ENCODE peak calls at places on chromosomes 13 and 19, in nine cellular contexts. C is skeletal muscle cell; W is thoracic aorta; Y is neural progenitor cell; L is CD8-positive, alpha-beta memory T cell; V is naive thymus-derived CD4-positive, alpha-beta T cell; Q is epithelial cell of esophagus; A is neuronal stem cell; H is tibial nerve. T is an unnamed sample.

GRCh38 chr13:67515895-67516294 is 285.8 kb upstream of the PCDH9 start:
- DNase-seq in C (peak; percentile 87), W (no peak), Y (no peak), L (no peak), V (no peak), Q (peak; percentile 29), A (no peak), H (no peak), T (no peak)

GRCh38 chr19:11281336-11282049 is 14.5 kb upstream of the TSPAN16 start:
- DNase-seq in C (no peak), W (no peak), Y (no peak), L (no peak), V (no peak), Q (peak; percentile 68), A (no peak), H (no peak), T (no peak)

GRCh38 chr13:31199849-31200635 is at the start of gene B3GLCT:
- DNase-seq in C (no peak), W (no peak), Y (peak; percentile 92), L (peak; percentile 71), V (peak; percentile 83), Q (peak; percentile 77), A (peak; percentile 86), H (peak; percentile 51), T (peak; percentile 52)

GRCh38 chr19:13459351-13459750 is 46.9 kb downstream of the CACNA1A start:
- DNase-seq in C (no peak), W (no peak), Y (peak; percentile 92), L (no peak), V (no peak), Q (no peak), A (peak; percentile 84), H (no peak), T (no peak)

GRCh38 chr13:101424381-101425155 is 8.3 kb upstream of the NALCN start:
- DNase-seq in C (no peak), W (no peak), Y (no peak), L (no peak), V (no peak), Q (no peak), A (no peak), H (no peak), T (no peak)

GRCh38 chr13:43244482-43244881 is 221.1 kb downstream of the DNAJC15 start:
- DNase-seq in C (no peak), W (no peak), Y (no peak), L (no peak), V (no peak), Q (no peak), A (no peak), H (no peak), T (no peak)

GRCh38 chr13:98141509-98141908 is 1.4 kb upstream of the FARP1 start:
- DNase-seq in C (no peak), W (no peak), Y (peak; percentile 12), L (no peak), V (no peak), Q (no peak), A (no peak), H (no peak), T (no peak)

GRCh38 chr19:40584007-40584406 is 7.3 kb downstream of the SHKBP1 start:
- DNase-seq in C (no peak), W (no peak), Y (no peak), L (no peak), V (no peak), Q (peak; percentile 44), A (no peak), H (no peak), T (no peak)

GRCh38 chr19:11242864-11243797 is 3.7 kb downstream of the ANGPTL8 start:
- DNase-seq in C (peak; percentile 11), W (peak; percentile 76), Y (peak; percentile 92), L (peak; percentile 83), V (peak; percentile 66), Q (peak; percentile 80), A (peak; percentile 83), H (peak; percentile 94), T (peak; percentile 36)

GRCh38 chr13:38417727-38418126 is 68.1 kb downstream of the UFM1 start:
- DNase-seq in C (no peak), W (no peak), Y (peak; percentile 16), L (no peak), V (no peak), Q (peak; percentile 71), A (no peak), H (no peak), T (peak; percentile 23)

GRCh38 chr13:40983725-40984669 is 35.1 kb downstream of the ELF1 start:
- DNase-seq in C (no peak), W (no peak), Y (no peak), L (no peak), V (no peak), Q (no peak), A (no peak), H (no peak), T (no peak)

GRCh38 chr13:74528751-74529513 is 394.7 kb upstream of the KLF12 start:
- DNase-seq in C (no peak), W (no peak), Y (no peak), L (no peak), V (no peak), Q (peak; percentile 75), A (no peak), H (no peak), T (no peak)

GRCh38 chr13:41610426-41610825 is 153.1 kb downstream of the RGCC start:
- DNase-seq in C (peak; percentile 84), W (no peak), Y (no peak), L (no peak), V (no peak), Q (peak; percentile 97), A (no peak), H (peak; percentile 20), T (no peak)

GRCh38 chr13:95485045-95485517 is 67.4 kb upstream of the CLDN10 start:
- DNase-seq in C (no peak), W (no peak), Y (no peak), L (no peak), V (no peak), Q (peak; percentile 60), A (no peak), H (no peak), T (no peak)

GRCh38 chr13:70253411-70253810 is 145.2 kb upstream of the KLHL1 start:
- DNase-seq in C (no peak), W (no peak), Y (no peak), L (no peak), V (no peak), Q (peak; percentile 82), A (no peak), H (no peak), T (no peak)

GRCh38 chr19:18193388-18194207 is 580 bp downstream of the MPV17L2 start:
- DNase-seq in C (no peak), W (no peak), Y (peak; percentile 45), L (no peak), V (no peak), Q (peak; percentile 40), A (no peak), H (no peak), T (no peak)

DNA sequence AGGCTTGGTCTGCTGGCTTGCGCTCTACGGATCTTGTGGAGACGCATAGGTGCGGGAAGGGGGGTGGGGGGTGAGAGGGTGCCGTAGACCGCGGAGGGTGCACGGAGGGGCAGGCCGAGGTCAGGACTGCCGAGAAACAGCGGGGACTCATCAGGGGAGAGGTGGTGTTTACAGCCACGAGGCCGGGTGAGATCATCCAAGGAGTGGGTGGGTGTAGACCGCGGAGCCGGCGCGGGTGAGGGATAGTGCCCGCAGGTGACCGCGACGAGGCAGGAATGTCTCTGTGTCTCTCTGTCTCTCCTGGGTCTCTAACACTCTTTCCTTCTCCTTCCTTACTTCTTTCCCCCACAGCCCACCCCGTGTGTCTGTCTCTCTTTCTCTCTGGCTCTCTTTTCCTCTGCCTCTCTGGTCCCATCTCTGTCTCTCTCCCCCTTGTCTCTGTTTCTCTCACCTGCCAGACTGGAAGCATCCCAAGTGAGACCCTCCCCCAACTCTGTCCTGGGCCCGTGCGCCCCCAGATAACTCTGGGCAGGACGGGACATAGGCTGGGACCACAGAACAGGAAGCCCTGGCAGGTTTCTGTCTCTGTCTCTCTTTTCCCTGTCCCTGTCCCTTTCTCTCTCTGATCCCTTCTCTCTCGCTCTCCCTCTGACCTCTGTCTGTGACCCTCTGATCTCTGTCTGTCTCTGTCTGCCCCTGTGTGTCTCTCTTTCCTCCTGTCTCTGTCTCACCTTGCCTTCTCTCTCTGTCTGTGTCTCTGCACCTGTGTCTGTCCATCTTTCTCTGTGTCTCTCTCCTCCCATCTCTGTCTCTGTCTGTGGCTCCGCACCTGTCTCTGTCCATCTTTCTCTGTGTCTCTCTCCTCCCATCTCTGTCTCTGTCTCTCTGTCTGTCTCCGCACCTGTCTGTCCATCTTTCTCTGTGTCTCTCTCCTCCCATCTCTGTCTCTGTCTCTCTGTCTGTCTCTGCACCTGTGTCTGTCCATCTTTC is 1.8 kb upstream of the KLK4 start:
- DNase-seq in C (no peak), W (no peak), Y (no peak), L (no peak), V (no peak), Q (no peak), A (no peak), H (no peak), T (no peak)
- H3K4me3 ChIP-seq in C (no peak overlapping the region), W (no peak overlapping the region), Y (no peak overlapping the region), L (no peak overlapping the region), V (no peak overlapping the region), Q (no peak overlapping the region), A (no peak overlapping the region), H (no peak overlapping the region), T (no peak overlapping the region)

DNA sequence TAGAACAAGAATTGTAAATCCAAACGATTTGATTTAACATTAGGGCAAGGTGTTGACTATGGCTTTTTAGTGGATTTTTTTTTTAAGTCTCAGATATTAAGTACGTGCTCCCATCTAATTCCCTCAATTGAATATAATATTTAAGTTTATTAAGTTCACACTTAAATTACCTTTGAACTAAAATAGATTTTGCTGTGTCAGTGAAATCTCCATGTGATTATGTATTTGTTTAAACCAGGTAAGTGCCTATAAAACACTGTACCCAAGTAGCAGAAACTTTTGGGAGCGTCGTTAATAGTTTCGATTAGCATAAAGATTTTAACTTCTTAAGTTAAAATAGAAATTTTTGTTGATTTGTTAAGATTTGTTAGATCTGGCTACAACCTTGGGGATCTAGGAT is 1.6 kb downstream of the CLN5 start:
- DNase-seq in C (no peak), W (no peak), Y (no peak), L (no peak), V (no peak), Q (no peak), A (no peak), H (no peak), T (no peak)
- H3K4me3 ChIP-seq in C (no peak overlapping the region), W (peak overlapping the region; percentile 87), Y (peak overlapping the region; percentile 83), L (peak overlapping the region; percentile 91), V (no peak overlapping the region), Q (peak overlapping the region; percentile 95), A (peak overlapping the region; percentile 85), H (no peak overlapping the region), T (no peak overlapping the region)

DNA sequence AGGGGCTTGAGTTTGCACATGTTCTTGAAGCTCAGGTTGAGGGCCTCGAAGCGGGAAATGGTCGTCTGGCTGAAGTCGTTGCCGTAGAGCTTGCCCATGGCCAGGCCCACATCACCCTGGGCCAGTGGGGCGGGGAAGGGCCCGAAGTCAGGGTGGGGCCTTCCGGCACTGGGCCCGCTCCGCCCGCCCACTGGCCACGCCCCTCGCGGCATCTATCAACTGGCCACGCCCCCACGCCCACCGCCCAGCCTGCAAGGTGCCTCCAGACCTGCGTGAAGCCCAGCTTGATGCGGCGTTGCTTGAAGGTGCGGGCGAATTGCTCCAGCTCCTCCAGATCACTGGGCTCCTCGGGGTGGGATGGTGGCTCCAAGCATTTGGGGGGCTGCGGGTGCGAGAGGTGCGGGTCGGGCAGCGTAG is 19.9 kb downstream of the ZNF574 start:
- DNase-seq in C (no peak), W (no peak), Y (peak; percentile 83), L (no peak), V (no peak), Q (no peak), A (peak; percentile 50), H (no peak), T (no peak)
- H3K4me3 ChIP-seq in C (no peak overlapping the region), W (no peak overlapping the region), Y (peak overlapping the region; percentile 42), L (no peak overlapping the region), V (no peak overlapping the region), Q (no peak overlapping the region), A (no peak overlapping the region), H (no peak overlapping the region), T (no peak overlapping the region)

GRCh38 chr19:7895565-7895964 is 7.3 kb downstream of the LRRC8E start:
- DNase-seq in C (no peak), W (no peak), Y (no peak), L (no peak), V (no peak), Q (no peak), A (no peak), H (no peak), T (no peak)
- H3K4me3 ChIP-seq in C (no peak overlapping the region), W (no peak overlapping the region), Y (no peak overlapping the region), L (no peak overlapping the region), V (no peak overlapping the region), Q (no peak overlapping the region), A (no peak overlapping the region), H (no peak overlapping the region), T (no peak overlapping the region)

T was measured in Jurkat, Clone E6-1.